ENCODE peak calls at places on chromosomes 7 and 10, in nine cellular contexts. One of them, this sample, is unnamed. For H3K4me1, the result is how much of the 10 kb centered on the place peaks cover.

GRCh38 chr10:25696013-25696708 is 237.9 kb upstream of the MYO3A start:
- DNase-seq in GM12878: no peak
- DNase-seq in mammary epithelial cell: no peak
- DNase-seq in NT2/D1: no peak
- DNase-seq in cardiac muscle cell: no peak
- DNase-seq in tibial artery: no peak
- DNase-seq in transverse colon: no peak
- DNase-seq in RWPE2: no peak
- DNase-seq in pancreas: no peak
- DNase-seq in this sample: no peak

GRCh38 chr10:43228783-43229207 is 38.1 kb downstream of the RASGEF1A start:
- DNase-seq in GM12878: no peak
- DNase-seq in mammary epithelial cell: no peak
- DNase-seq in NT2/D1: no peak
- DNase-seq in cardiac muscle cell: no peak
- DNase-seq in tibial artery: peak
- DNase-seq in transverse colon: peak
- DNase-seq in RWPE2: no peak
- DNase-seq in pancreas: peak
- DNase-seq in this sample: no peak

GRCh38 chr10:123772645-123773508 is 106.7 kb downstream of the GPR26 start:
- DNase-seq in GM12878: peak
- DNase-seq in mammary epithelial cell: no peak
- DNase-seq in NT2/D1: no peak
- DNase-seq in cardiac muscle cell: no peak
- DNase-seq in tibial artery: no peak
- DNase-seq in transverse colon: no peak
- DNase-seq in RWPE2: no peak
- DNase-seq in pancreas: no peak
- DNase-seq in this sample: no peak

GRCh38 chr7:90706067-90706716 is 110.1 kb downstream of the CDK14 start:
- DNase-seq in GM12878: no peak
- DNase-seq in mammary epithelial cell: no peak
- DNase-seq in NT2/D1: no peak
- DNase-seq in cardiac muscle cell: no peak
- DNase-seq in tibial artery: no peak
- DNase-seq in transverse colon: no peak
- DNase-seq in RWPE2: no peak
- DNase-seq in pancreas: no peak
- DNase-seq in this sample: no peak

GRCh38 chr7:4045450-4045849 is 636.6 kb upstream of the FOXK1 start:
- DNase-seq in GM12878: no peak
- DNase-seq in mammary epithelial cell: no peak
- DNase-seq in NT2/D1: no peak
- DNase-seq in cardiac muscle cell: no peak
- DNase-seq in tibial artery: no peak
- DNase-seq in transverse colon: no peak
- DNase-seq in RWPE2: no peak
- DNase-seq in pancreas: no peak
- DNase-seq in this sample: peak

GRCh38 chr10:84846646-84847045 is 518.3 kb downstream of the CCSER2 start:
- DNase-seq in GM12878: no peak
- DNase-seq in mammary epithelial cell: no peak
- DNase-seq in NT2/D1: no peak
- DNase-seq in cardiac muscle cell: no peak
- DNase-seq in tibial artery: no peak
- DNase-seq in transverse colon: no peak
- DNase-seq in RWPE2: no peak
- DNase-seq in pancreas: no peak
- DNase-seq in this sample: no peak

GRCh38 chr7:100679927-100680588 is 6.5 kb downstream of the GNB2 start:
- DNase-seq in GM12878: no peak
- DNase-seq in mammary epithelial cell: no peak
- DNase-seq in NT2/D1: no peak
- DNase-seq in cardiac muscle cell: no peak
- DNase-seq in tibial artery: peak
- DNase-seq in transverse colon: peak
- DNase-seq in RWPE2: no peak
- DNase-seq in pancreas: no peak
- DNase-seq in this sample: no peak

GRCh38 chr7:77746824-77747165 is 50.5 kb downstream of the RSBN1L start:
- DNase-seq in GM12878: no peak
- DNase-seq in mammary epithelial cell: no peak
- DNase-seq in NT2/D1: no peak
- DNase-seq in cardiac muscle cell: no peak
- DNase-seq in tibial artery: no peak
- DNase-seq in transverse colon: no peak
- DNase-seq in RWPE2: no peak
- DNase-seq in pancreas: no peak
- DNase-seq in this sample: no peak

GRCh38 chr10:104274762-104275721 is 6.1 kb downstream of the GSTO2 start:
- DNase-seq in GM12878: no peak
- DNase-seq in mammary epithelial cell: peak
- DNase-seq in NT2/D1: no peak
- DNase-seq in cardiac muscle cell: peak
- DNase-seq in tibial artery: no peak
- DNase-seq in transverse colon: peak
- DNase-seq in RWPE2: peak
- DNase-seq in pancreas: peak
- DNase-seq in this sample: no peak

GRCh38 chr10:127922675-127923366 is 15.9 kb downstream of the PTPRE start:
- DNase-seq in GM12878: no peak
- DNase-seq in mammary epithelial cell: peak
- DNase-seq in NT2/D1: no peak
- DNase-seq in cardiac muscle cell: no peak
- DNase-seq in tibial artery: peak
- DNase-seq in transverse colon: peak
- DNase-seq in RWPE2: peak
- DNase-seq in pancreas: peak
- DNase-seq in this sample: no peak

GRCh38 chr10:17290226-17290625 is 62.2 kb downstream of the VIM start:
- DNase-seq in GM12878: no peak
- DNase-seq in mammary epithelial cell: peak
- DNase-seq in NT2/D1: no peak
- DNase-seq in cardiac muscle cell: no peak
- DNase-seq in tibial artery: no peak
- DNase-seq in transverse colon: no peak
- DNase-seq in RWPE2: no peak
- DNase-seq in pancreas: no peak
- DNase-seq in this sample: no peak

GRCh38 chr7:6286486-6286885 is 14.1 kb upstream of the CYTH3 start:
- DNase-seq in GM12878: no peak
- DNase-seq in mammary epithelial cell: no peak
- DNase-seq in NT2/D1: no peak
- DNase-seq in cardiac muscle cell: no peak
- DNase-seq in tibial artery: no peak
- DNase-seq in transverse colon: no peak
- DNase-seq in RWPE2: no peak
- DNase-seq in pancreas: no peak
- DNase-seq in this sample: no peak

GRCh38 chr7:56062382-56062781 is 1.7 kb upstream of the SUMF2 start:
- DNase-seq in GM12878: no peak
- DNase-seq in mammary epithelial cell: no peak
- DNase-seq in NT2/D1: no peak
- DNase-seq in cardiac muscle cell: no peak
- DNase-seq in tibial artery: no peak
- DNase-seq in transverse colon: no peak
- DNase-seq in RWPE2: no peak
- DNase-seq in pancreas: no peak
- DNase-seq in this sample: no peak

GRCh38 chr7:1924185-1924817 is 254.2 kb downstream of the ELFN1 start:
- DNase-seq in GM12878: no peak
- DNase-seq in mammary epithelial cell: no peak
- DNase-seq in NT2/D1: no peak
- DNase-seq in cardiac muscle cell: no peak
- DNase-seq in tibial artery: no peak
- DNase-seq in transverse colon: no peak
- DNase-seq in RWPE2: no peak
- DNase-seq in pancreas: no peak
- DNase-seq in this sample: no peak
- H3K4me1 ChIP-seq in GM12878: under half
- H3K4me1 ChIP-seq in mammary epithelial cell: under half
- H3K4me1 ChIP-seq in NT2/D1: under half
- H3K4me1 ChIP-seq in cardiac muscle cell: under half
- H3K4me1 ChIP-seq in tibial artery: under half
- H3K4me1 ChIP-seq in transverse colon: under half
- H3K4me1 ChIP-seq in RWPE2: under half
- H3K4me1 ChIP-seq in pancreas: under half
- H3K4me1 ChIP-seq in this sample: half or more

DNA sequence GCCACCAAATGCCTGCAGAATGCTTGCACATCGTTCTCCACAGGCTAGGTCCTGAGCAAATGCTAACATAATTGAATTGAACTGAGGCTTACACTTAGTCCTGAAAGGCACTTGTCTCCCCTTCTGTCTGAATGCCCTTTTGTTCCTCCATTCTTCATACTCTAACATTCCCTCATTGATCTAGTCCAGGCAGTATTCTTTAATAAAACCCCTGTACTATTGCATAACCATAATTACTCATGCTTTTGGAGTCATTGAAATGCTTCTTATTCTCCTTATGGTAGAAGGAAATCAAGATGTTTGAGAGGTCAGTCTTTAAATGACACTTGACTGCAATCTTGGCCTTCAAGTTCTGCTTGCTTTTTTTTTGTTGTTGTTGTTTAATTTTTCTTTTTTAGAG is 7.1 kb downstream of the PI4K2A start:
- DNase-seq in GM12878: no peak
- DNase-seq in mammary epithelial cell: peak
- DNase-seq in NT2/D1: no peak
- DNase-seq in cardiac muscle cell: no peak
- DNase-seq in tibial artery: no peak
- DNase-seq in transverse colon: no peak
- DNase-seq in RWPE2: no peak
- DNase-seq in pancreas: no peak
- DNase-seq in this sample: no peak
- H3K4me1 ChIP-seq in GM12878: under half
- H3K4me1 ChIP-seq in mammary epithelial cell: half or more
- H3K4me1 ChIP-seq in NT2/D1: under half
- H3K4me1 ChIP-seq in cardiac muscle cell: under half
- H3K4me1 ChIP-seq in tibial artery: under half
- H3K4me1 ChIP-seq in transverse colon: under half
- H3K4me1 ChIP-seq in RWPE2: half or more
- H3K4me1 ChIP-seq in pancreas: under half
- H3K4me1 ChIP-seq in this sample: under half

DNA sequence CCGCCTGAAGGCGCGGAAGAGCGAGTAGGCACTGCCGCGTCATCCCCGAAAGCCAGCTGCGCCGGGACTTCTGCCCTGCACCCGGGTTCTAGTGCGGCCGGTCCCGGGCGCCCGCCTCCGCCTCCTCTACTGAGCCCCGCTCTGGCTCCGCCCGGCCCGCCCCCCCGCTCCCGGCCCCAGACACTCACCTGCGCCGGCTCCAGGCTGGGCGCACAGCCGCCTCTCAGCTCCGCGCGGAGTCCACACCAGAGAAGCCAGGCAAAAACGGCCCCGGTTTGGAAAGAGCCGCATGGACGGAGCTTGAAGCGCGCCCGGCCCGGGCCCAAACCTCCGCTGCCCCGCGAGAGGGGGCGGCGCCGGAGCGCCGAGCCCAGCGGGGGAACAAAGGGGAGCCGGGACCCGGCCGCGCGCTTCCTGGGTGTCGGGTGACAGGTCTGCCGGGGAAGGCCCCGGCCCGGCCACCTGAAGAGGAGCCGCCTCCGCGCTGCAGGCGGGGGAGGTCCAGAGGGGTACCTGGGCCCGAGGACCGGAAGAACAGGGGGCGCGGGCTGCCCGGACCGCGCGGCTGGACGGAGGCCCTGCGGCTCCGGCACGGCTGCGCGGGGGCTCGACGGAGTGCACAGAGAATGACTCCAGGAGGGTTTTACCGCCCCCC is 168.2 kb downstream of the NRF1 start:
- DNase-seq in GM12878: no peak
- DNase-seq in mammary epithelial cell: peak
- DNase-seq in NT2/D1: no peak
- DNase-seq in cardiac muscle cell: peak
- DNase-seq in tibial artery: no peak
- DNase-seq in transverse colon: peak
- DNase-seq in RWPE2: no peak
- DNase-seq in pancreas: no peak
- DNase-seq in this sample: no peak
- H3K4me1 ChIP-seq in GM12878: under half
- H3K4me1 ChIP-seq in mammary epithelial cell: under half
- H3K4me1 ChIP-seq in NT2/D1: under half
- H3K4me1 ChIP-seq in cardiac muscle cell: under half
- H3K4me1 ChIP-seq in tibial artery: half or more
- H3K4me1 ChIP-seq in transverse colon: half or more
- H3K4me1 ChIP-seq in RWPE2: under half
- H3K4me1 ChIP-seq in pancreas: under half
- H3K4me1 ChIP-seq in this sample: half or more

GRCh38 chr10:1579141-1579491 is 158.2 kb downstream of the ADARB2 start:
- DNase-seq in GM12878: no peak
- DNase-seq in mammary epithelial cell: no peak
- DNase-seq in NT2/D1: no peak
- DNase-seq in cardiac muscle cell: no peak
- DNase-seq in tibial artery: no peak
- DNase-seq in transverse colon: no peak
- DNase-seq in RWPE2: no peak
- DNase-seq in pancreas: no peak
- DNase-seq in this sample: no peak
- H3K4me1 ChIP-seq in GM12878: under half
- H3K4me1 ChIP-seq in mammary epithelial cell: under half
- H3K4me1 ChIP-seq in NT2/D1: under half
- H3K4me1 ChIP-seq in cardiac muscle cell: under half
- H3K4me1 ChIP-seq in tibial artery: under half
- H3K4me1 ChIP-seq in transverse colon: under half
- H3K4me1 ChIP-seq in RWPE2: under half
- H3K4me1 ChIP-seq in pancreas: under half
- H3K4me1 ChIP-seq in this sample: under half